ENCODE peak calls at places on chromosome 14, in eight cellular contexts. Z, T, M, H, U, G, C and E are unnamed samples.

GRCh38 chr14:99190696-99191662 is 81.0 kb downstream of the BCL11B start:
- DNase-seq in Z (no peak), T (no peak), M (no peak), H (no peak), U (no peak), G (no peak), C (no peak), E (no peak)

GRCh38 chr14:100027771-100028490 is 37.3 kb upstream of the EVL start:
- DNase-seq in Z (no peak), T (peak), M (no peak), H (no peak), U (no peak), G (no peak), C (no peak), E (no peak)

GRCh38 chr14:94523265-94523664 is 14.0 kb upstream of the SERPINA12 start:
- DNase-seq in Z (no peak), T (no peak), M (no peak), H (no peak), U (no peak), G (no peak), C (no peak), E (no peak)

GRCh38 chr14:75068294-75069020 is 984 bp upstream of the ZC2HC1C start:
- DNase-seq in Z (no peak), T (no peak), M (peak), H (no peak), U (no peak), G (no peak), C (no peak), E (no peak)

GRCh38 chr14:68659021-68659931 is 133.6 kb downstream of the ZFP36L1 start:
- DNase-seq in Z (no peak), T (peak), M (no peak), H (no peak), U (no peak), G (no peak), C (no peak), E (no peak)

GRCh38 chr14:75303415-75303814 is 24.8 kb downstream of the FOS start:
- DNase-seq in Z (peak), T (peak), M (peak), H (peak), U (peak), G (peak), C (peak), E (peak)

GRCh38 chr14:21711360-21711961 is 37.8 kb upstream of the OR4E1 start:
- DNase-seq in Z (no peak), T (peak), M (peak), H (peak), U (no peak), G (no peak), C (peak), E (peak)

GRCh38 chr14:51860164-51860835 is at the start of gene GNG2:
- DNase-seq in Z (peak), T (peak), M (peak), H (peak), U (peak), G (peak), C (no peak), E (peak)

GRCh38 chr14:47040490-47040889 is 388.9 kb upstream of the RPL10L start:
- DNase-seq in Z (no peak), T (peak), M (no peak), H (no peak), U (no peak), G (no peak), C (peak), E (no peak)

GRCh38 chr14:102872020-102872419 is 50.4 kb upstream of the AMN start:
- DNase-seq in Z (peak), T (no peak), M (no peak), H (no peak), U (no peak), G (no peak), C (no peak), E (no peak)

GRCh38 chr14:53608369-53608768 is 348.3 kb downstream of the BMP4 start:
- DNase-seq in Z (no peak), T (no peak), M (no peak), H (no peak), U (no peak), G (no peak), C (no peak), E (no peak)

GRCh38 chr14:24692382-24693352 is 58.7 kb upstream of the GZMB start:
- DNase-seq in Z (peak), T (no peak), M (no peak), H (no peak), U (no peak), G (peak), C (no peak), E (no peak)

GRCh38 chr14:90569606-90570462 is 173.0 kb downstream of the CALM1 start:
- DNase-seq in Z (no peak), T (no peak), M (no peak), H (no peak), U (no peak), G (no peak), C (no peak), E (no peak)

GRCh38 chr14:75046899-75047298 is 4.4 kb downstream of the MLH3 start:
- DNase-seq in Z (no peak), T (peak), M (no peak), H (no peak), U (no peak), G (no peak), C (no peak), E (peak)

GRCh38 chr14:97441740-97442362 is 644.7 kb downstream of the VRK1 start:
- DNase-seq in Z (no peak), T (no peak), M (no peak), H (no peak), U (no peak), G (no peak), C (no peak), E (no peak)

GRCh38 chr14:61472801-61473376 is 151.5 kb downstream of the PRKCH start:
- DNase-seq in Z (peak), T (peak), M (no peak), H (no peak), U (no peak), G (peak), C (no peak), E (no peak)

GRCh38 chr14:65991124-65991523 is 495.0 kb upstream of the CCDC196 start:
- DNase-seq in Z (no peak), T (no peak), M (no peak), H (no peak), U (no peak), G (no peak), C (no peak), E (no peak)

GRCh38 chr14:51554953-51555352 is 96.8 kb upstream of the FRMD6 start:
- DNase-seq in Z (no peak), T (peak), M (peak), H (peak), U (no peak), G (no peak), C (no peak), E (no peak)

GRCh38 chr14:97485172-97485571 is 688.0 kb downstream of the VRK1 start:
- DNase-seq in Z (no peak), T (no peak), M (no peak), H (no peak), U (no peak), G (no peak), C (no peak), E (no peak)

GRCh38 chr14:35343709-35344474 is 51.7 kb downstream of the PSMA6 start:
- DNase-seq in Z (no peak), T (no peak), M (no peak), H (no peak), U (peak), G (no peak), C (no peak), E (peak)